ENCODE peak calls at places on chromosomes 2 and 18, in four cellular contexts. C is AG09309, D is MCF 10A, F is HFF-Myc. I is an unnamed sample.

GRCh38 chr18:37438417-37439180 is 127.0 kb downstream of the CELF4 start:
- DNase-seq in C (no peak), D (no peak), F (no peak), I (no peak)

GRCh38 chr18:23405626-23406025 is 47.5 kb upstream of the RIOK3 start:
- DNase-seq in C (no peak), D (no peak), F (no peak), I (no peak)

GRCh38 chr2:30293303-30293912 is 62.1 kb downstream of the LBH start:
- DNase-seq in C (peak), D (peak), F (peak), I (peak)

GRCh38 chr2:206958236-206958635 is 18.9 kb downstream of the CPO start:
- DNase-seq in C (no peak), D (no peak), F (no peak), I (no peak)

GRCh38 chr2:64914735-64915509 is 74.3 kb upstream of the SLC1A4 start:
- DNase-seq in C (no peak), D (no peak), F (peak), I (no peak)

GRCh38 chr2:232988444-232988843 is 24.6 kb downstream of the NGEF start:
- DNase-seq in C (peak), D (peak), F (peak), I (no peak)

GRCh38 chr2:25954199-25954752 is 28.0 kb downstream of the KIF3C start:
- DNase-seq in C (no peak), D (no peak), F (no peak), I (no peak)

GRCh38 chr2:28153851-28154250 is 238.8 kb upstream of the FOSL2 start:
- DNase-seq in C (no peak), D (no peak), F (no peak), I (no peak)

GRCh38 chr18:9637036-9637767 is 22.8 kb upstream of the PPP4R1 start:
- DNase-seq in C (no peak), D (no peak), F (no peak), I (no peak)

GRCh38 chr2:205903549-205904129 is 182.3 kb downstream of the INO80D start:
- DNase-seq in C (no peak), D (peak), F (no peak), I (no peak)

GRCh38 chr2:182248362-182248761 is 178.5 kb downstream of the PDE1A start:
- DNase-seq in C (no peak), D (no peak), F (no peak), I (no peak)

GRCh38 chr2:238942941-238943715 is 95.2 kb downstream of the TWIST2 start:
- DNase-seq in C (no peak), D (peak), F (no peak), I (no peak)

GRCh38 chr2:241967096-241967495 is 97.6 kb downstream of the RTP5 start:
- DNase-seq in C (no peak), D (no peak), F (no peak), I (no peak)

GRCh38 chr2:9666306-9666705 is 35.5 kb upstream of the YWHAQ start:
- DNase-seq in C (no peak), D (peak), F (no peak), I (no peak)

GRCh38 chr2:38315707-38316333 is 61.3 kb downstream of the ATL2 start:
- DNase-seq in C (no peak), D (peak), F (peak), I (no peak)

GRCh38 chr2:234795974-234796690 is 155.7 kb upstream of the SH3BP4 start:
- DNase-seq in C (no peak), D (no peak), F (no peak), I (no peak)

GRCh38 chr2:239819974-239820555 is 205.1 kb downstream of the NDUFA10 start:
- DNase-seq in C (no peak), D (no peak), F (no peak), I (no peak)

GRCh38 chr2:135916232-135916631 is 40.0 kb upstream of the MCM6 start:
- DNase-seq in C (no peak), D (peak), F (no peak), I (no peak)

GRCh38 chr2:160737247-160737646 is 243.6 kb upstream of the RBMS1 start:
- DNase-seq in C (no peak), D (no peak), F (no peak), I (no peak)

GRCh38 chr2:105782123-105782522 is 37.4 kb downstream of the NCK2 start:
- DNase-seq in C (no peak), D (no peak), F (no peak), I (no peak)
- TF ChIP-seq CTCF in C (peak), D (no peak), F (no peak), I (no peak)

DNA sequence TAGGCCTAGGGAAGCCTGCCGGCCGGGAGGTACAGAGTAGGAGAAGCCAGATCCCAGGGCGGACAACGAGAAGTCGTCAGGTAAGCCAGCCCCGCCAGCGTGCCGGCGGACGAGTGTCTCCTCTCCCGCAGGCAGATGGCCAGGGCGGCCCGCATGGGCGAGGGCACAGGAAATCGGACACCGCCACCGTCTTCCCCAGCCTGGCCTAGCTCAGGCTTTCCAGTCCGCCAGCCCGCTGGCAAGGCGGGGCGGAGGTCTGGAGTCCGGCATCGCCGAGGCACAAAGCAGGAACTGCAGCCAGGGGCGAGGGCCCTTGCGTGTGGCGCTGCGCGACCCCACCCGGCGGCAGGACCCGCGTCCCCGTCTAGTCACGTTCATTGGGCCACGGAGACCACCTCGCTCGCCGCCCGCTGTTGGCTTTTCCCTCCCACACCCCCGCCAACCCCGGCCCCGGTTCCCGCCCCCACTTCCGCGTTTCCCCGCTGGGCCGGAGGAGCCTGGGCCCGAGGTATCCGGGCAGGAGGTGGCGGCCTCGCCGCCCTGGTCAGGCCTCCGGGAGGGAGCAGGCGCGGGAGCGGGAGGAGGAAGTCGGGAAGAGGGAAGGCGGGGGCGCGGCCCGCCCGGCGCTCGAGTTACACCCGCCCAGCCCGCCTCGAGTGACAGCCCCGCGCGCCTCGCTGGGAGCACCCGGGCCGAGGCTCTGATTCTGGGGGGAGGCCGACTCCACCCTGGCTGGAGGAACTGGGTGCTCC is at the start of gene GPD2:
- DNase-seq in C (peak), D (peak), F (no peak), I (peak)
- TF ChIP-seq CTCF in C (peak), D (no peak), F (no peak), I (no peak)

GRCh38 chr2:61690078-61690477 is 151.9 kb upstream of the XPO1 start:
- DNase-seq in C (no peak), D (no peak), F (no peak), I (no peak)

GRCh38 chr2:61700465-61700864 is 153.4 kb downstream of the FAM161A start:
- DNase-seq in C (no peak), D (no peak), F (no peak), I (no peak)

GRCh38 chr2:61689526-61689925 is 151.4 kb upstream of the XPO1 start:
- DNase-seq in C (no peak), D (no peak), F (no peak), I (no peak)

GRCh38 chr2:61688369-61689334 is 150.5 kb upstream of the XPO1 start:
- DNase-seq in C (no peak), D (no peak), F (no peak), I (no peak)

DNA sequence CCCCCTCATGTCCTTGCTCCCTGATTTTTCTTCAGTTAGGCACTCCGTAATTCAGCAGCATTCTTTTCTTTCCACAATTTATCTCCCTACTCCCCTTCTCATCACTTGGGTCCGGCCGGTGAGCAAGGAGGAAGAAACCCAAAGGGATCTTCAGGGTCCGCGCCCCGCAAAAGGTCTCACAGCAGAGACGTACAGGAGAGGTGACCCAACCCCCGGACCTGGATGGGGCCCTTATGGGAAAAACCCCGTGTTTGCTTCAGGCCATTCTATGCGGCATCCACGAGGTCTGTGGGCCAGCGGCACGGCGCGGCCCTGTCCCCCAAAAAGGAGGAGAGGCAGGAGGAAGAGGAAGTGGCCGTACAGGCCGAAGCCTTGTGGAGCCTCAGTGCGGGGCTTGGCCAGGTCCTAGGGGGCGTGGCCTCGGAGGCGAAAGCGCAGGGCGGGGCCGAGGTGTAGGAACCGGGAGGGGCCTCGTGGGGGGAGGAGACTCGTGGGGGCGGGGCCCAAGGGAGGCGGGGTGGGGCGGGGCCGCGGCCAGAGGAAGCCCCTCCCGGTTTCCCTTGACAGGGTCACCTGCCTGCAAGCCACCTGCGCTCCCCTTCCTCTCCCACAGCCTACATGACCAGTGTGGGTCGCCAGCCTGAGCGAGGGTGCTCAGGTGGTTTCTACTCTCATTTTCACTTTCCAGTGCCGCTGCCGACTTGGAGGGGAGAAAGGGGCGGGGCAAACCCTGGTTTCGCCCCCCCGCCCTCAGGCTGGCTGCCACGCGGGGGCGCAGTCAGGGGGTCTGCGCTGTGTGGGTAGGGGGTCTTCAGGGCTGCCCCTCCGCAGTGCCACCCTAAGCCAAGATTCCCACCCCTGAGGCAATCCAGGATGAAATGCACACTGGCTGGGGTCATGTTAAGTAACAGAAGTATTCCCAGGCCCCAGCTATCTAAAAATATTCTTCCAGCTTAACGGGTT is 156.4 kb upstream of the XPO1 start:
- DNase-seq in C (no peak), D (peak), F (peak), I (peak)
- TF ChIP-seq CTCF in C (peak), D (peak), F (peak), I (no peak)

GRCh38 chr18:22363867-22364463 is 53.8 kb downstream of the CTAGE1 start:
- DNase-seq in C (no peak), D (peak), F (no peak), I (no peak)
- TF ChIP-seq CTCF in C (peak), D (peak), F (no peak), I (no peak)

GRCh38 chr2:60105868-60106267 is 447.6 kb downstream of the BCL11A start:
- DNase-seq in C (no peak), D (no peak), F (no peak), I (no peak)

GRCh38 chr2:60106836-60107529 is 446.5 kb downstream of the BCL11A start:
- DNase-seq in C (no peak), D (no peak), F (no peak), I (no peak)

GRCh38 chr2:60104514-60105501 is 448.6 kb downstream of the BCL11A start:
- DNase-seq in C (no peak), D (peak), F (no peak), I (no peak)

GRCh38 chr2:60109744-60110143 is 443.7 kb downstream of the BCL11A start:
- DNase-seq in C (no peak), D (no peak), F (no peak), I (no peak)
- TF ChIP-seq CTCF in C (no peak), D (no peak), F (no peak), I (no peak)

GRCh38 chr2:211745295-211746097 is 793.1 kb downstream of the ERBB4 start:
- DNase-seq in C (peak), D (peak), F (peak), I (no peak)
- TF ChIP-seq CTCF in C (peak), D (peak), F (peak), I (no peak)

DNA sequence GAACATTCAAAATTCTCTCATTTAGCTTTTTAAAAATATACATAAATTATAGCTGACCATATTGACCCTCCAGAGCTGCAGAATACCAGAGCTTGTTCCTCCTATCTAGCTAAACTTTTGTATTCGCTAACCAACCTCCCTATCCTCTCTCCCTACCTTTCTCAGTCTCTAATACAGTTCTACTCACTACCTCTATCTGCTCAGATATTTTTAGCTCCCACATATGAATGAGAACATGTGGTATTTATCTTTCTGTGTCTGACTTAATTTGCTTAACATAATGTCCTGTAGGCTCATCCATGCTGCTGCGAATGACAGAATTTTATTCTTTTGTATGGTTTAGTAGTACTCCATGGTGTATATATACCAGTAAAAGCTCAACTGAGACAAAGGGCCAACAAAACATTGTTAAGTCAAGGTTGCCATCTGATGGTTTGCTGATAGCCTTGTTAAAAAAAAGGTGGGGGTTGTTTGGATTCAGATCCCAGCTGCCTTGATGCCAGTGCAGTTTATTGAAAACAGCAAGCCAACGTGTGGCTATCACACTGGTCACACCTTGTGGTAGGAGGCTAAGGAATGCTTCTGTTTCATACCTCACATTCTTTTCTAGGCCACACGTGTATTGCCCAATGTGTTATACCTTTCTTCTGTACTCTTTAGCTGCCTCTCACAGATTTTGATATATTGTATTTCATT is 101.5 kb downstream of the VWA3B start:
- DNase-seq in C (no peak), D (peak), F (no peak), I (no peak)
- TF ChIP-seq CTCF in C (no peak), D (peak), F (no peak), I (no peak)

GRCh38 chr2:68722712-68723111 is 11.9 kb upstream of the ARHGAP25 start:
- DNase-seq in C (no peak), D (no peak), F (no peak), I (no peak)
- TF ChIP-seq CTCF in C (no peak), D (no peak), F (peak), I (no peak)